ENCODE peak calls at places on chromosomes 2 and 18, in six cellular contexts. F is left ventricle myocardium inferior; B is mucosa of gallbladder; L is GM10248; U is EL; A is activated T-helper 1 cell treated with anti-CD3 and anti-CD28 coated beads, Interleukin-2, amount 50 U/mL, for 16 hours. I is an unnamed sample.

GRCh38 chr2:26941486-26941885 is 29.0 kb upstream of the MAPRE3 start:
- DNase-seq in A (no peak), B (no peak), U (peak), F (no peak), L (no peak), I (no peak)

GRCh38 chr2:239156516-239157265 is 244.1 kb downstream of the HDAC4 start:
- DNase-seq in L (no peak), U (no peak), A (no peak), B (no peak), F (peak), I (no peak)

GRCh38 chr2:71299507-71299906 is 32.1 kb upstream of the ZNF638 start:
- DNase-seq in B (no peak), A (no peak), L (peak), U (peak), F (no peak), I (no peak)

GRCh38 chr18:21341141-21341540 is 99.1 kb downstream of the GREB1L start:
- DNase-seq in B (no peak), L (no peak), F (no peak), U (peak), A (no peak), I (no peak)

GRCh38 chr18:12006488-12006840 is 25.2 kb downstream of the IMPA2 start:
- DNase-seq in B (no peak), A (no peak), U (no peak), L (no peak), F (no peak), I (no peak)

GRCh38 chr2:95287806-95288205 is 9.3 kb upstream of the KCNIP3 start:
- DNase-seq in B (no peak), U (no peak), F (no peak), L (no peak), A (no peak), I (no peak)

GRCh38 chr2:69686855-69687254 is 43.3 kb upstream of the AAK1 start:
- DNase-seq in U (no peak), A (no peak), B (no peak), L (no peak), F (no peak), I (no peak)

GRCh38 chr2:69216535-69217332 is 170.3 kb downstream of the GFPT1 start:
- DNase-seq in L (no peak), B (no peak), U (peak), F (peak), A (no peak), I (no peak)

GRCh38 chr2:225411452-225411851 is 11.9 kb downstream of the NYAP2 start:
- DNase-seq in F (no peak), U (peak), L (no peak), B (no peak), A (no peak), I (no peak)

GRCh38 chr2:66872056-66872821 is 437.3 kb downstream of the MEIS1 start:
- DNase-seq in L (no peak), B (no peak), U (peak), F (no peak), A (no peak), I (no peak)

GRCh38 chr2:199596549-199596948 is 138.8 kb upstream of the SATB2 start:
- DNase-seq in F (no peak), L (no peak), A (no peak), B (no peak), U (peak), I (no peak)

GRCh38 chr2:45469314-45470099 is 141.6 kb downstream of the SRBD1 start:
- DNase-seq in U (no peak), B (no peak), L (peak), F (no peak), A (no peak), I (no peak)

I was measured in cerebellar nuclear complex.